ENCODE peak calls at places on chromosomes 2 and 18, in four cellular contexts. Y, I, O and E are unnamed samples.

GRCh38 chr2:39492095-39492590 is 55.1 kb upstream of the MAP4K3 start:
- DNase-seq in Y (no peak), O (no peak), I (peak), E (peak)

GRCh38 chr2:104040739-104041138 is 813.2 kb upstream of the POU3F3 start:
- DNase-seq in Y (no peak), I (no peak), O (no peak), E (no peak)

GRCh38 chr2:227606476-227606875 is 7.8 kb downstream of the SCYGR2 start:
- DNase-seq in I (no peak), O (no peak), Y (no peak), E (no peak)

GRCh38 chr2:189658281-189658680 is 3.0 kb upstream of the ASNSD1 start:
- DNase-seq in O (no peak), Y (no peak), I (no peak), E (no peak)

GRCh38 chr2:108988796-108989713 is at the start of gene EDAR:
- DNase-seq in I (no peak), O (no peak), Y (peak), E (peak)

GRCh38 chr2:66430906-66431619 is 3.9 kb upstream of the MEIS1 start:
- DNase-seq in I (no peak), O (no peak), Y (no peak), E (no peak)

GRCh38 chr2:3488768-3489448 is 30.4 kb downstream of the ADI1 start:
- DNase-seq in I (no peak), Y (no peak), O (peak), E (no peak)

GRCh38 chr2:224381913-224382647 is 19.8 kb downstream of the FAM124B start:
- DNase-seq in Y (no peak), O (no peak), I (no peak), E (no peak)

GRCh38 chr2:128602699-128603101 is 284.0 kb upstream of the HS6ST1 start:
- DNase-seq in I (no peak), Y (no peak), O (no peak), E (no peak)

GRCh38 chr2:241564596-241565411 is 6.3 kb downstream of the BOK start:
- DNase-seq in Y (no peak), I (no peak), O (no peak), E (no peak)

GRCh38 chr18:57901819-57902600 is 98.9 kb upstream of the ATP8B1 start:
- DNase-seq in Y (no peak), O (no peak), I (no peak), E (peak)

GRCh38 chr2:38765149-38765548 is 12.9 kb upstream of the GEMIN6 start:
- DNase-seq in Y (no peak), I (no peak), O (no peak), E (no peak)

GRCh38 chr2:238243496-238244076 is 3.7 kb upstream of the HES6 start:
- DNase-seq in Y (no peak), I (no peak), O (no peak), E (no peak)

GRCh38 chr2:39925312-39925711 is 146.3 kb upstream of the THUMPD2 start:
- DNase-seq in Y (no peak), I (no peak), O (no peak), E (no peak)

GRCh38 chr2:33457588-33458247 is 18.7 kb upstream of the RASGRP3 start:
- DNase-seq in Y (no peak), O (no peak), I (no peak), E (no peak)

GRCh38 chr2:55109219-55109891 is 59.1 kb upstream of the RTN4 start:
- DNase-seq in Y (no peak), I (no peak), O (no peak), E (peak)

GRCh38 chr2:95760839-95761525 is 169.2 kb downstream of the TRIM43 start:
- DNase-seq in O (peak), Y (no peak), I (no peak), E (no peak)

GRCh38 chr18:62634991-62635630 is 80.2 kb upstream of the PHLPP1 start:
- DNase-seq in Y (no peak), O (no peak), I (no peak), E (peak)

GRCh38 chr2:132678498-132678897 is 8.5 kb upstream of the LYPD1 start:
- DNase-seq in I (no peak), Y (no peak), O (no peak), E (no peak)
- TF ChIP-seq TARDBP in I (no peak), Y (no peak), O (no peak), E (no peak)

GRCh38 chr2:239466755-239467271 is 66.0 kb upstream of the HDAC4 start:
- DNase-seq in I (no peak), Y (no peak), O (no peak), E (no peak)

GRCh38 chr2:239466046-239466754 is 65.4 kb upstream of the HDAC4 start:
- DNase-seq in O (no peak), Y (no peak), I (no peak), E (no peak)

GRCh38 chr2:239463541-239464165 is 62.8 kb upstream of the HDAC4 start:
- DNase-seq in O (no peak), Y (no peak), I (no peak), E (no peak)

GRCh38 chr2:239464166-239465016 is 63.6 kb upstream of the HDAC4 start:
- DNase-seq in I (no peak), O (no peak), Y (no peak), E (no peak)

GRCh38 chr2:239465017-239466001 is 64.5 kb upstream of the HDAC4 start:
- DNase-seq in I (no peak), O (no peak), Y (no peak), E (no peak)
- TF ChIP-seq TARDBP in I (no peak), O (no peak), Y (no peak), E (no peak)

DNA sequence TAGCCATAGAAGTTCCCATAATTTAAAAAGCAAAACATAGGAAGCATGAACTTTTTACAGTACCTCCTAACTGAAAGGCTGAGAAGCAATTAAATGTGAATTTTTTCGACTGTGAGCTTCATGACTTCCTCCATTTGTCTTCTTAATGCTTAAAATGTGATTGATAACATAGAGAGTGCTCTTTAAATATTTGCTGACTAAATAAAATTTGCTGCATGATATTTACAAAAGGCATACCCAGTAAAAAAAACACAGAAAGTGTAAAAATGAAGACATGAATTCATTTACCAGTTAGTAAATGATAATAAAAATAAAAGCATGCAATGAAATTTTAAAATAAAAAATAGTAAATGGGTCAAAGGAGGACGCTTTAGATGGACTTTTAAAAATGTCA is 21.9 kb downstream of the STAT4 start:
- DNase-seq in Y (no peak), I (no peak), O (no peak), E (no peak)
- TF ChIP-seq TARDBP in Y (no peak), I (no peak), O (no peak), E (no peak)

DNA sequence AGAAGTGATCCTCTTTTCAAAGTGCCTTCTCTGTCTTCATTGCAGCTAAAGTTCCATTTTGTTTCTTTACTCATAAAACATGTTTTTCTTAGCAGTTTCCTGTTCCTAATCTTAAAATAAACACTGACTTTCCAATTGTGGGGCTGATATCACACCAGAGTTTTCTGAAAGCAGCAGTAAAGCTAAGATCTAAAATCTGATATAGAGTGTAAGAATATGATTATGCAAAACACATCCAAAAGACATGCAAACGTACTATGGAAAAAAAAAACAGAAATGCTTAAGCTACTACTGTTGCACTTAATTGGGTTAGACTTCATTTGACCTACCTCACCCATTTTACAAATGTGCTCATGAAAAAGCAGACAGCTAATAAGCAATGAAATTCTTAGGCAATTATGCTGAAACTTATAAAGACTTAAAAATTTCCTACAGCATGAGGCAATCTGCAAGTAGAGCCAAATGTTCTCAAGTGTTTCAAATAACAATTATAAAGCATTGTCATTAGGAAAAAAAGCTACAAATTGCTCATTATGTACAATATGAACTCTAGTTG is 10.5 kb downstream of the CYTIP start:
- DNase-seq in O (no peak), Y (no peak), I (no peak), E (no peak)
- TF ChIP-seq TARDBP in O (no peak), Y (no peak), I (no peak), E (no peak)

DNA sequence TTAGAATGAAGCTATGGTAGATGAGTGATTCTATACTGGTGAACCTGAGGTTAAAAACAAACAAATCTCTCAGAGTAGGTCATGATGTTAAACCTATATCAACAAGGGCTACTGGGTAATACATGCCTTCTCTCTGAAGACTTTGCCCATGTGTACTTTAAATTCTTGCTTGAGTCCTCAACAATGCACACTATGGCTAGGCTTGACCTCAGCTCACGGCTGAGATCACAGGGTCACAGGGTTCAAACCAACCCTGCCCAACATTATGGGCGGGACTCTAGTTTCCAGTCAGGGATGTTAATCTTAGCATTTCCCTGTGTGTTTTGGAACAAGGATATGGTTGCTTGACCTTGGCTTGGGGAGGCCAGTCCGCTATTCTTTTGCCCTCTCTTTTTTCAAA is 7.7 kb downstream of the CD28 start:
- DNase-seq in Y (no peak), O (no peak), I (no peak), E (peak)
- TF ChIP-seq TARDBP in Y (no peak), O (no peak), I (no peak), E (no peak)

DNA sequence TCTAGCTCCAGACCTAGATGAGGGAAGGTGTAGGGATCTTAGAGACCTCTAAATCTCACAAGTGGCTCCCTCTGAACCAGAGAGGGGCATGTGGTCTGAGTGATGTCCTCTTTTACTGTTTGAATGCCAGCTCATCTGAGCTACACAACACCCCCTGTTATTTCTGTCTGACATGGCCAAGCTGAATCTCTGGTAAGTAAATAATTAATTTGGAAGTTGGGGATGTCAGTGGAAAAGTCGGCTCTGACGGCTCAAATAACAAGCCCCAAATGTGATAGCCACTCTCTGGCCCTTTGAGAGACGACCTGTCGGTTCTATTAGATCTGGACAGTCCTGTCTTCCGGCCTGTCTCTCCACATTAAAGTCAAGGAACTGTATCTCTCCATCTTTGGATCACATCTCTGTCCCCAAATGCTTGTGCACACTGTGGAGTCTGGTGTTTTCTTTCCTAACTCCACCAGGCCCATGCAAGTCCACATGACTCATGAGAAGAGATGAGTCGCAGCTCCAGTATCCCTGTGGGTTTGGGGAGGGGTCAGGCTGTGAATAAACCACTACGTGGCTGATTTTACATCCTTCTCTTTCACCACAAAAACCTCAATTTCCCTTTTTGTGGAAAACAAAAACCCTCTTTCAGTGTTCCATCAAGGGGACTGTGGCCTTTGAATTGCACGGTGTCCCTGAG is 52.5 kb downstream of the SETBP1 start:
- DNase-seq in O (no peak), Y (no peak), I (no peak), E (no peak)
- TF ChIP-seq TARDBP in O (no peak), Y (no peak), I (no peak), E (no peak)

GRCh38 chr2:8629402-8629801 is 52.5 kb upstream of the ID2 start:
- DNase-seq in I (no peak), O (no peak), Y (no peak), E (no peak)
- TF ChIP-seq TARDBP in I (no peak), O (no peak), Y (no peak), E (no peak)